ENCODE peak calls at places on chromosomes 6 and 20, in seven cellular contexts. One of them, this sample, is unnamed.

GRCh38 chr20:32780749-32781402 is 18.7 kb downstream of the DNMT3B start:
- DNase-seq in BJ: no peak
- DNase-seq in ovary: no peak
- DNase-seq in transverse colon: no peak
- DNase-seq in pancreas: no peak
- DNase-seq in esophagus squamous epithelium: no peak
- DNase-seq in Panc1: no peak
- DNase-seq in this sample: no peak

GRCh38 chr20:10853176-10853575 is 179.4 kb upstream of the JAG1 start:
- DNase-seq in BJ: no peak
- DNase-seq in ovary: no peak
- DNase-seq in transverse colon: no peak
- DNase-seq in pancreas: no peak
- DNase-seq in esophagus squamous epithelium: no peak
- DNase-seq in Panc1: no peak
- DNase-seq in this sample: no peak

GRCh38 chr20:41462372-41463161 is 95.9 kb upstream of the EMILIN3 start:
- DNase-seq in BJ: no peak
- DNase-seq in ovary: no peak
- DNase-seq in transverse colon: no peak
- DNase-seq in pancreas: no peak
- DNase-seq in esophagus squamous epithelium: no peak
- DNase-seq in Panc1: no peak
- DNase-seq in this sample: no peak

GRCh38 chr6:148867851-148868250 is 121.0 kb downstream of the UST start:
- DNase-seq in BJ: no peak
- DNase-seq in ovary: no peak
- DNase-seq in transverse colon: no peak
- DNase-seq in pancreas: no peak
- DNase-seq in esophagus squamous epithelium: no peak
- DNase-seq in Panc1: no peak
- DNase-seq in this sample: peak; percentile 49

GRCh38 chr20:44747166-44748004 is 1.7 kb downstream of the KCNK15 start:
- DNase-seq in BJ: no peak
- DNase-seq in ovary: peak; percentile 86
- DNase-seq in transverse colon: peak; percentile 83
- DNase-seq in pancreas: peak; percentile 81
- DNase-seq in esophagus squamous epithelium: no peak
- DNase-seq in Panc1: peak; percentile 69
- DNase-seq in this sample: peak; percentile 53

GRCh38 chr6:5529015-5529414 is 267.7 kb downstream of the FARS2 start:
- DNase-seq in BJ: no peak
- DNase-seq in ovary: no peak
- DNase-seq in transverse colon: no peak
- DNase-seq in pancreas: no peak
- DNase-seq in esophagus squamous epithelium: no peak
- DNase-seq in Panc1: no peak
- DNase-seq in this sample: peak; percentile 36

GRCh38 chr20:34771680-34772081 is 53.8 kb downstream of the NCOA6 start:
- DNase-seq in BJ: no peak
- DNase-seq in ovary: no peak
- DNase-seq in transverse colon: no peak
- DNase-seq in pancreas: no peak
- DNase-seq in esophagus squamous epithelium: no peak
- DNase-seq in Panc1: no peak
- DNase-seq in this sample: no peak

GRCh38 chr6:85127696-85128225 is 322.1 kb upstream of the NT5E start:
- DNase-seq in BJ: no peak
- DNase-seq in ovary: no peak
- DNase-seq in transverse colon: no peak
- DNase-seq in pancreas: no peak
- DNase-seq in esophagus squamous epithelium: no peak
- DNase-seq in Panc1: no peak
- DNase-seq in this sample: no peak

GRCh38 chr20:59664389-59665055 is 60.2 kb downstream of the PHACTR3 start:
- DNase-seq in BJ: no peak
- DNase-seq in ovary: no peak
- DNase-seq in transverse colon: no peak
- DNase-seq in pancreas: no peak
- DNase-seq in esophagus squamous epithelium: no peak
- DNase-seq in Panc1: no peak
- DNase-seq in this sample: no peak

GRCh38 chr6:93341900-93342613 is 77.3 kb downstream of the EPHA7 start:
- DNase-seq in BJ: no peak
- DNase-seq in ovary: no peak
- DNase-seq in transverse colon: no peak
- DNase-seq in pancreas: no peak
- DNase-seq in esophagus squamous epithelium: no peak
- DNase-seq in Panc1: no peak
- DNase-seq in this sample: no peak

GRCh38 chr6:45473121-45473967 is 95.6 kb upstream of the SUPT3H start:
- DNase-seq in BJ: no peak
- DNase-seq in ovary: no peak
- DNase-seq in transverse colon: peak; percentile 35
- DNase-seq in pancreas: no peak
- DNase-seq in esophagus squamous epithelium: no peak
- DNase-seq in Panc1: no peak
- DNase-seq in this sample: no peak

GRCh38 chr6:37134622-37135191 is 35.2 kb upstream of the PIM1 start:
- DNase-seq in BJ: peak; percentile 93
- DNase-seq in ovary: no peak
- DNase-seq in transverse colon: peak; percentile 74
- DNase-seq in pancreas: no peak
- DNase-seq in esophagus squamous epithelium: no peak
- DNase-seq in Panc1: peak; percentile 95
- DNase-seq in this sample: peak; percentile 96

GRCh38 chr6:53962631-53963030 is 148.6 kb upstream of the MLIP start:
- DNase-seq in BJ: no peak
- DNase-seq in ovary: no peak
- DNase-seq in transverse colon: no peak
- DNase-seq in pancreas: no peak
- DNase-seq in esophagus squamous epithelium: no peak
- DNase-seq in Panc1: no peak
- DNase-seq in this sample: no peak

GRCh38 chr6:85678000-85678601 is 35.4 kb upstream of the SYNCRIP start:
- DNase-seq in BJ: no peak
- DNase-seq in ovary: no peak
- DNase-seq in transverse colon: no peak
- DNase-seq in pancreas: no peak
- DNase-seq in esophagus squamous epithelium: no peak
- DNase-seq in Panc1: no peak
- DNase-seq in this sample: no peak

GRCh38 chr6:47308674-47309325 is 905 bp downstream of the TNFRSF21 start:
- DNase-seq in BJ: no peak
- DNase-seq in ovary: peak; percentile 42
- DNase-seq in transverse colon: peak; percentile 22
- DNase-seq in pancreas: peak; percentile 32
- DNase-seq in esophagus squamous epithelium: no peak
- DNase-seq in Panc1: no peak
- DNase-seq in this sample: peak; percentile 19

GRCh38 chr6:6646384-6646783 is 57.9 kb downstream of the LY86 start:
- DNase-seq in BJ: no peak
- DNase-seq in ovary: no peak
- DNase-seq in transverse colon: no peak
- DNase-seq in pancreas: no peak
- DNase-seq in esophagus squamous epithelium: no peak
- DNase-seq in Panc1: no peak
- DNase-seq in this sample: no peak

GRCh38 chr6:112469306-112469705 is 122.2 kb downstream of the RFPL4B start:
- DNase-seq in BJ: no peak
- DNase-seq in ovary: no peak
- DNase-seq in transverse colon: no peak
- DNase-seq in pancreas: no peak
- DNase-seq in esophagus squamous epithelium: no peak
- DNase-seq in Panc1: no peak
- DNase-seq in this sample: no peak

GRCh38 chr6:159110013-159110412 is 59.2 kb upstream of the FNDC1 start:
- DNase-seq in BJ: peak; percentile 25
- DNase-seq in ovary: no peak
- DNase-seq in transverse colon: no peak
- DNase-seq in pancreas: no peak
- DNase-seq in esophagus squamous epithelium: no peak
- DNase-seq in Panc1: peak; percentile 35
- DNase-seq in this sample: peak; percentile 38

GRCh38 chr20:35129647-35130069 is 17.5 kb downstream of the EDEM2 start:
- DNase-seq in BJ: no peak
- DNase-seq in ovary: no peak
- DNase-seq in transverse colon: no peak
- DNase-seq in pancreas: no peak
- DNase-seq in esophagus squamous epithelium: no peak
- DNase-seq in Panc1: peak; percentile 89
- DNase-seq in this sample: peak; percentile 71

GRCh38 chr6:159828074-159828473 is 28.0 kb downstream of the PNLDC1 start:
- DNase-seq in BJ: no peak
- DNase-seq in ovary: no peak
- DNase-seq in transverse colon: no peak
- DNase-seq in pancreas: peak; percentile 48
- DNase-seq in esophagus squamous epithelium: no peak
- DNase-seq in Panc1: no peak
- DNase-seq in this sample: peak; percentile 14

GRCh38 chr6:16623733-16624132 is 137.5 kb downstream of the ATXN1 start:
- DNase-seq in BJ: no peak
- DNase-seq in ovary: no peak
- DNase-seq in transverse colon: no peak
- DNase-seq in pancreas: no peak
- DNase-seq in esophagus squamous epithelium: no peak
- DNase-seq in Panc1: no peak
- DNase-seq in this sample: no peak

GRCh38 chr20:58583141-58583540 is 67.9 kb upstream of the APCDD1L start:
- DNase-seq in BJ: no peak
- DNase-seq in ovary: no peak
- DNase-seq in transverse colon: no peak
- DNase-seq in pancreas: no peak
- DNase-seq in esophagus squamous epithelium: no peak
- DNase-seq in Panc1: no peak
- DNase-seq in this sample: peak; percentile 49

GRCh38 chr6:15619330-15619729 is 43.5 kb downstream of the DTNBP1 start:
- DNase-seq in BJ: no peak
- DNase-seq in ovary: no peak
- DNase-seq in transverse colon: no peak
- DNase-seq in pancreas: no peak
- DNase-seq in esophagus squamous epithelium: no peak
- DNase-seq in Panc1: no peak
- DNase-seq in this sample: no peak

GRCh38 chr6:129730477-129731165 is 20.6 kb upstream of the ARHGAP18 start:
- DNase-seq in BJ: no peak
- DNase-seq in ovary: no peak
- DNase-seq in transverse colon: no peak
- DNase-seq in pancreas: no peak
- DNase-seq in esophagus squamous epithelium: no peak
- DNase-seq in Panc1: no peak
- DNase-seq in this sample: no peak

DNA sequence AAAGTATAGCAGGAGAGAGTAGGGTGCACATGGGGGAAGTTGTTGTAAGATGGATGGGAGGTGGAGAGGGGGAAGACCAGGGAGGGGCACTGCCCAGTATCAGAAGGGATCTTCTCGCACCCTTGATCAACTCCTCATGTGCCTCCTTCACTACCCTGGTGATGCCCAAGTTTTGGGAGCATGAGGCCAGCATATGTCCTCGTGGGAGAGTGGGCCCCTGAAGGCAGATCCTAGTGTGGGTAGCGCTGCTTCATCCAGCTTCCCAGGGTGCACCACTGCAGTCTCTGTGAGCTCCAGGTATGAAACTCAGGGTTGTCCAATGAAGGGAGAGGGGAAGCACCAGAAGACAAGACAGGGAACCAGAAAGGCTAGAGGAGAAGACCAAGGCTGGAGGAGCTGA is 82.2 kb upstream of the FOXP4 start:
- DNase-seq in BJ: no peak
- DNase-seq in ovary: no peak
- DNase-seq in transverse colon: no peak
- DNase-seq in pancreas: no peak
- DNase-seq in esophagus squamous epithelium: no peak
- DNase-seq in Panc1: no peak
- DNase-seq in this sample: no peak
- H3K36me3 ChIP-seq in BJ: no peaks in the 10 kb centered on the region
- H3K36me3 ChIP-seq in ovary: no peaks in the 10 kb centered on the region
- H3K36me3 ChIP-seq in transverse colon: no peaks in the 10 kb centered on the region
- H3K36me3 ChIP-seq in pancreas: no peaks in the 10 kb centered on the region
- H3K36me3 ChIP-seq in esophagus squamous epithelium: no peaks in the 10 kb centered on the region
- H3K36me3 ChIP-seq in Panc1: no peaks in the 10 kb centered on the region
- H3K36me3 ChIP-seq in this sample: no peaks in the 10 kb centered on the region

GRCh38 chr20:39021748-39022147 is 59.6 kb downstream of the DHX35 start:
- DNase-seq in BJ: no peak
- DNase-seq in ovary: no peak
- DNase-seq in transverse colon: no peak
- DNase-seq in pancreas: no peak
- DNase-seq in esophagus squamous epithelium: no peak
- DNase-seq in Panc1: no peak
- DNase-seq in this sample: no peak

GRCh38 chr20:39029324-39029820 is 67.2 kb downstream of the DHX35 start:
- DNase-seq in BJ: no peak
- DNase-seq in ovary: no peak
- DNase-seq in transverse colon: no peak
- DNase-seq in pancreas: no peak
- DNase-seq in esophagus squamous epithelium: no peak
- DNase-seq in Panc1: no peak
- DNase-seq in this sample: no peak

GRCh38 chr20:39025883-39026282 is 63.7 kb downstream of the DHX35 start:
- DNase-seq in BJ: no peak
- DNase-seq in ovary: no peak
- DNase-seq in transverse colon: no peak
- DNase-seq in pancreas: no peak
- DNase-seq in esophagus squamous epithelium: no peak
- DNase-seq in Panc1: no peak
- DNase-seq in this sample: no peak
- H3K36me3 ChIP-seq in BJ: peaks cover 2% of the 10 kb centered on the region
- H3K36me3 ChIP-seq in ovary: no peaks in the 10 kb centered on the region
- H3K36me3 ChIP-seq in transverse colon: peaks cover 2% of the 10 kb centered on the region
- H3K36me3 ChIP-seq in pancreas: no peaks in the 10 kb centered on the region
- H3K36me3 ChIP-seq in esophagus squamous epithelium: peaks cover 81% of the 10 kb centered on the region
- H3K36me3 ChIP-seq in Panc1: peaks cover 14% of the 10 kb centered on the region
- H3K36me3 ChIP-seq in this sample: peaks cover 37% of the 10 kb centered on the region

GRCh38 chr6:89777455-89777854 is 42.1 kb downstream of the MDN1 start:
- DNase-seq in BJ: no peak
- DNase-seq in ovary: no peak
- DNase-seq in transverse colon: no peak
- DNase-seq in pancreas: no peak
- DNase-seq in esophagus squamous epithelium: no peak
- DNase-seq in Panc1: no peak
- DNase-seq in this sample: no peak
- H3K36me3 ChIP-seq in BJ: peaks cover 5% of the 10 kb centered on the region
- H3K36me3 ChIP-seq in ovary: no peaks in the 10 kb centered on the region
- H3K36me3 ChIP-seq in transverse colon: no peaks in the 10 kb centered on the region
- H3K36me3 ChIP-seq in pancreas: peaks cover 4% of the 10 kb centered on the region
- H3K36me3 ChIP-seq in esophagus squamous epithelium: peaks cover 98% of the 10 kb centered on the region
- H3K36me3 ChIP-seq in Panc1: peaks cover 21% of the 10 kb centered on the region
- H3K36me3 ChIP-seq in this sample: peaks cover 16% of the 10 kb centered on the region

GRCh38 chr20:47754946-47755652 is 30.2 kb downstream of the SULF2 start:
- DNase-seq in BJ: no peak
- DNase-seq in ovary: no peak
- DNase-seq in transverse colon: no peak
- DNase-seq in pancreas: no peak
- DNase-seq in esophagus squamous epithelium: no peak
- DNase-seq in Panc1: no peak
- DNase-seq in this sample: no peak
- H3K36me3 ChIP-seq in BJ: no peaks in the 10 kb centered on the region
- H3K36me3 ChIP-seq in ovary: no peaks in the 10 kb centered on the region
- H3K36me3 ChIP-seq in transverse colon: no peaks in the 10 kb centered on the region
- H3K36me3 ChIP-seq in pancreas: no peaks in the 10 kb centered on the region
- H3K36me3 ChIP-seq in esophagus squamous epithelium: peaks cover 100% of the 10 kb centered on the region
- H3K36me3 ChIP-seq in Panc1: no peaks in the 10 kb centered on the region
- H3K36me3 ChIP-seq in this sample: no peaks in the 10 kb centered on the region

GRCh38 chr20:20391115-20391514 is 23.2 kb downstream of the INSM1 start:
- DNase-seq in BJ: no peak
- DNase-seq in ovary: no peak
- DNase-seq in transverse colon: no peak
- DNase-seq in pancreas: no peak
- DNase-seq in esophagus squamous epithelium: no peak
- DNase-seq in Panc1: no peak
- DNase-seq in this sample: no peak
- H3K36me3 ChIP-seq in BJ: no peaks in the 10 kb centered on the region
- H3K36me3 ChIP-seq in ovary: no peaks in the 10 kb centered on the region
- H3K36me3 ChIP-seq in transverse colon: no peaks in the 10 kb centered on the region
- H3K36me3 ChIP-seq in pancreas: no peaks in the 10 kb centered on the region
- H3K36me3 ChIP-seq in esophagus squamous epithelium: peaks cover 60% of the 10 kb centered on the region
- H3K36me3 ChIP-seq in Panc1: no peaks in the 10 kb centered on the region
- H3K36me3 ChIP-seq in this sample: no peaks in the 10 kb centered on the region